ENCODE peak calls at places on chromosomes 5 and 9, in seven cellular contexts. S, A, V, E, J, R and M are unnamed samples.

GRCh38 chr9:126317513-126317912 is 9.1 kb upstream of the MVB12B start:
- DNase-seq in S (no peak), A (no peak), V (no peak), E (no peak), J (no peak), R (peak), M (no peak)

GRCh38 chr9:121700165-121700830 is 48.9 kb downstream of the DAB2IP start:
- DNase-seq in S (no peak), A (no peak), V (peak), E (no peak), J (peak), R (peak), M (no peak)

GRCh38 chr9:14031015-14031414 is 282.9 kb downstream of the NFIB start:
- DNase-seq in S (no peak), A (no peak), V (no peak), E (no peak), J (no peak), R (peak), M (no peak)

GRCh38 chr9:91589101-91589553 is 165.5 kb upstream of the NFIL3 start:
- DNase-seq in S (no peak), A (no peak), V (no peak), E (no peak), J (no peak), R (peak), M (peak)

GRCh38 chr9:13279284-13280162 is at the start of gene MPDZ:
- DNase-seq in S (no peak), A (no peak), V (peak), E (no peak), J (peak), R (peak), M (peak)

GRCh38 chr9:70995511-70995910 is 125.9 kb downstream of the TRPM3 start:
- DNase-seq in S (no peak), A (no peak), V (peak), E (no peak), J (no peak), R (peak), M (no peak)

GRCh38 chr9:69272212-69272611 is 52.8 kb upstream of the ENTREP1 start:
- DNase-seq in S (no peak), A (no peak), V (no peak), E (no peak), J (no peak), R (no peak), M (no peak)

GRCh38 chr5:35484241-35484640 is 133.4 kb upstream of the SPEF2 start:
- DNase-seq in S (no peak), A (no peak), V (no peak), E (no peak), J (no peak), R (no peak), M (no peak)

GRCh38 chr9:84338792-84339191 is 1.8 kb downstream of the SLC28A3 start:
- DNase-seq in S (no peak), A (no peak), V (no peak), E (no peak), J (no peak), R (no peak), M (no peak)

GRCh38 chr5:27854243-27854852 is 816.0 kb upstream of the CDH9 start:
- DNase-seq in S (no peak), A (no peak), V (peak), E (no peak), J (no peak), R (no peak), M (no peak)

GRCh38 chr5:108728566-108729305 is 19.0 kb upstream of the FER start:
- DNase-seq in S (no peak), A (no peak), V (no peak), E (no peak), J (no peak), R (no peak), M (no peak)

GRCh38 chr9:84708400-84708799 is 38.9 kb downstream of the NTRK2 start:
- DNase-seq in S (no peak), A (no peak), V (no peak), E (no peak), J (no peak), R (no peak), M (no peak)

GRCh38 chr5:135240283-135240633 is 158.8 kb downstream of the MACROH2A1 start:
- DNase-seq in S (no peak), A (no peak), V (no peak), E (no peak), J (no peak), R (no peak), M (no peak)

GRCh38 chr5:41290810-41291209 is 77.5 kb upstream of the C6 start:
- DNase-seq in S (no peak), A (no peak), V (no peak), E (no peak), J (no peak), R (no peak), M (no peak)

GRCh38 chr5:6686916-6687409 is 26.3 kb upstream of the TENT4A start:
- DNase-seq in S (no peak), A (peak), V (peak), E (no peak), J (peak), R (peak), M (no peak)

GRCh38 chr5:146124580-146124979 is 19.2 kb upstream of the PLAC8L1 start:
- DNase-seq in S (no peak), A (no peak), V (no peak), E (no peak), J (no peak), R (no peak), M (no peak)

GRCh38 chr5:67748165-67748690 is 467.3 kb upstream of the PIK3R1 start:
- DNase-seq in S (no peak), A (no peak), V (no peak), E (no peak), J (no peak), R (no peak), M (no peak)

GRCh38 chr5:110347781-110348180 is 378.7 kb downstream of the TMEM232 start:
- DNase-seq in S (no peak), A (no peak), V (no peak), E (no peak), J (no peak), R (no peak), M (no peak)

GRCh38 chr5:91151947-91152346 is 231.2 kb downstream of the ARRDC3 start:
- DNase-seq in S (no peak), A (peak), V (peak), E (no peak), J (no peak), R (peak), M (peak)

GRCh38 chr5:135036405-135036804 is 2.4 kb upstream of the PITX1 start:
- DNase-seq in S (no peak), A (no peak), V (no peak), E (no peak), J (no peak), R (no peak), M (no peak)

GRCh38 chr9:127262621-127263020 is 2.0 kb upstream of the GARNL3 start:
- DNase-seq in S (no peak), A (no peak), V (no peak), E (no peak), J (no peak), R (no peak), M (no peak)

GRCh38 chr5:135493406-135494180 is 41.4 kb upstream of the TIFAB start:
- DNase-seq in S (no peak), A (peak), V (peak), E (no peak), J (no peak), R (peak), M (no peak)

GRCh38 chr5:45385321-45386058 is 310.7 kb downstream of the HCN1 start:
- DNase-seq in S (no peak), A (no peak), V (peak), E (no peak), J (no peak), R (no peak), M (no peak)

GRCh38 chr9:32404856-32405255 is 20.4 kb downstream of the ACO1 start:
- DNase-seq in S (no peak), A (no peak), V (no peak), E (no peak), J (no peak), R (no peak), M (no peak)

GRCh38 chr5:167555771-167556170 is 735.7 kb upstream of the WWC1 start:
- DNase-seq in S (no peak), A (no peak), V (no peak), E (no peak), J (no peak), R (no peak), M (no peak)

GRCh38 chr5:43078956-43079355 is 38.8 kb upstream of the ANXA2R start:
- DNase-seq in S (no peak), A (no peak), V (peak), E (no peak), J (no peak), R (peak), M (no peak)

GRCh38 chr9:34510032-34510431 is 12.8 kb downstream of the ENHO start:
- DNase-seq in S (no peak), A (no peak), V (no peak), E (no peak), J (no peak), R (no peak), M (no peak)

GRCh38 chr9:5579881-5580280 is 49.0 kb upstream of the RIC1 start:
- DNase-seq in S (no peak), A (no peak), V (no peak), E (no peak), J (no peak), R (peak), M (no peak)

GRCh38 chr5:170552486-170553122 is 48.8 kb downstream of the KCNIP1 start:
- DNase-seq in S (no peak), A (no peak), V (peak), E (no peak), J (peak), R (peak), M (no peak)

GRCh38 chr9:100848731-100849130 is 179.8 kb upstream of the PLPPR1 start:
- DNase-seq in S (no peak), A (no peak), V (no peak), E (no peak), J (no peak), R (no peak), M (no peak)

GRCh38 chr9:95776131-95776530 is 99.4 kb upstream of the ERCC6L2 start:
- DNase-seq in S (no peak), A (no peak), V (no peak), E (no peak), J (no peak), R (no peak), M (no peak)

GRCh38 chr9:22649384-22649783 is 202.8 kb downstream of the DMRTA1 start:
- DNase-seq in S (no peak), A (peak), V (no peak), E (no peak), J (no peak), R (peak), M (no peak)